ENCODE peak calls at places on chromosomes 6 and 20, in nine cellular contexts. W is endothelial cell; O is NCI-H1092 treated with DMSO at 0.1 percent for 48 hours; X is EH; E is T-cell; R is stimulated activated CD4-positive, alpha-beta T cell treated with anti-CD3 and anti-CD28 coated beads, Interleukin-12 subunit alpha, Interleukin-12 subunit beta, amount 100 ng/mL, for 48 hours; K is fibroblast of gingiva; H is activated naive CD4-positive, alpha-beta T cell treated with Interleukin-2 at 50 U/mL for 16 hours; J is SHP77 treated with DMSO at 0.1 percent for 48 hours. F is an unnamed sample.

GRCh38 chr20:25286917-25287316 is 39.0 kb downstream of the PYGB start:
- DNase-seq in W (no peak), O (no peak), X (no peak), E (no peak), R (no peak), K (no peak), H (no peak), J (no peak), F (no peak)

GRCh38 chr20:24146231-24146634 is 157.7 kb upstream of the GGTLC1 start:
- DNase-seq in W (no peak), O (no peak), X (peak), E (no peak), R (no peak), K (no peak), H (no peak), J (no peak), F (no peak)

GRCh38 chr6:24663198-24663597 is 3.5 kb downstream of the TDP2 start:
- DNase-seq in W (no peak), O (no peak), X (no peak), E (no peak), R (no peak), K (no peak), H (no peak), J (no peak), F (no peak)

GRCh38 chr20:46087161-46087560 is 2.6 kb downstream of the NCOA5 start:
- DNase-seq in W (no peak), O (no peak), X (peak), E (no peak), R (no peak), K (peak), H (no peak), J (no peak), F (no peak)

GRCh38 chr20:35953411-35954199 is 697 bp downstream of the SCAND1 start:
- DNase-seq in W (peak), O (peak), X (peak), E (peak), R (peak), K (peak), H (peak), J (no peak), F (no peak)

GRCh38 chr6:12012231-12012565 is at the start of gene HIVEP1:
- DNase-seq in W (peak), O (no peak), X (peak), E (no peak), R (no peak), K (no peak), H (no peak), J (no peak), F (no peak)

GRCh38 chr6:23526519-23526918 is 599.5 kb upstream of the NRSN1 start:
- DNase-seq in W (peak), O (no peak), X (no peak), E (no peak), R (no peak), K (no peak), H (no peak), J (no peak), F (no peak)

GRCh38 chr6:120826253-120826652 is 508.0 kb downstream of the TBC1D32 start:
- DNase-seq in W (peak), O (no peak), X (no peak), E (no peak), R (no peak), K (no peak), H (no peak), J (no peak), F (no peak)

GRCh38 chr20:9363673-9364072 is 150.7 kb upstream of the LAMP5 start:
- DNase-seq in W (no peak), O (no peak), X (no peak), E (no peak), R (no peak), K (no peak), H (no peak), J (no peak), F (no peak)

GRCh38 chr20:52937701-52938100 is 34.5 kb upstream of the TSHZ2 start:
- DNase-seq in W (no peak), O (no peak), X (no peak), E (no peak), R (no peak), K (no peak), H (no peak), J (no peak), F (no peak)